ENCODE peak calls at places on chromosomes 3 and 15, in seven cellular contexts. C, Y, V, W, O, Z and Q are unnamed samples.

GRCh38 chr3:180804871-180805430 is 107.5 kb upstream of the FXR1 start:
- DNase-seq in Z (peak), Y (no peak), O (peak), C (no peak), W (peak), V (no peak), Q (no peak)

GRCh38 chr3:43285644-43286043 is 696 bp upstream of the SNRK start:
- DNase-seq in O (peak), Y (no peak), V (no peak), Z (no peak), C (peak), W (no peak), Q (no peak)

GRCh38 chr15:64461577-64462162 is 1.3 kb downstream of the ZNF609 start:
- DNase-seq in Z (peak), Y (no peak), V (no peak), C (peak), O (peak), W (no peak), Q (peak)

GRCh38 chr3:186589115-186589514 is 18.6 kb downstream of the DNAJB11 start:
- DNase-seq in Y (no peak), W (no peak), Z (peak), O (peak), V (no peak), C (no peak), Q (no peak)

GRCh38 chr3:188916934-188917391 is 254.8 kb upstream of the TPRG1 start:
- DNase-seq in V (peak), Z (no peak), Y (no peak), W (no peak), C (no peak), O (no peak), Q (no peak)

GRCh38 chr15:83956887-83957286 is 278.7 kb upstream of the GOLGA6L4 start:
- DNase-seq in Y (no peak), Z (no peak), C (no peak), W (no peak), V (no peak), O (no peak), Q (no peak)

GRCh38 chr3:35965908-35966307 is 326.6 kb downstream of the ARPP21 start:
- DNase-seq in W (no peak), Z (no peak), Y (no peak), O (no peak), V (no peak), C (peak), Q (no peak)

GRCh38 chr15:33045066-33045810 is 149.3 kb downstream of the FMN1 start:
- DNase-seq in V (no peak), C (no peak), W (no peak), Y (no peak), O (no peak), Z (no peak), Q (no peak)

GRCh38 chr3:14410501-14411165 is 8.2 kb downstream of the SLC6A6 start:
- DNase-seq in C (no peak), Z (peak), Y (no peak), V (no peak), O (peak), W (no peak), Q (no peak)

GRCh38 chr3:112503304-112503972 is 4.2 kb upstream of the BTLA start:
- DNase-seq in W (no peak), C (no peak), V (no peak), O (no peak), Z (no peak), Y (no peak), Q (no peak)

GRCh38 chr3:180871901-180872300 is 40.6 kb upstream of the FXR1 start:
- DNase-seq in O (no peak), W (no peak), C (no peak), Z (no peak), Y (no peak), V (no peak), Q (no peak)

GRCh38 chr3:78258798-78259197 is 1218.9 kb downstream of the ROBO2 start:
- DNase-seq in V (no peak), C (no peak), W (no peak), Z (no peak), O (no peak), Y (no peak), Q (no peak)

GRCh38 chr15:77021803-77022381 is 27.0 kb downstream of the PSTPIP1 start:
- DNase-seq in O (no peak), C (no peak), V (no peak), W (no peak), Y (peak), Z (no peak), Q (peak)

GRCh38 chr3:177679568-177680441 is 482.5 kb upstream of the TBL1XR1 start:
- DNase-seq in V (no peak), O (peak), W (no peak), Y (no peak), C (peak), Z (no peak), Q (no peak)

GRCh38 chr3:169914321-169914720 is 2.9 kb downstream of the SAMD7 start:
- DNase-seq in Y (no peak), V (no peak), Z (no peak), O (no peak), C (peak), W (no peak), Q (no peak)

GRCh38 chr3:127741246-127741645 is 68.5 kb downstream of the ABTB1 start:
- DNase-seq in V (no peak), Z (no peak), C (no peak), W (no peak), O (no peak), Y (no peak), Q (no peak)

GRCh38 chr15:45212493-45212892 is 24.7 kb upstream of the SHF start:
- DNase-seq in V (no peak), Y (no peak), Z (no peak), C (no peak), O (no peak), W (no peak), Q (no peak)

GRCh38 chr3:188901126-188901525 is 270.6 kb upstream of the TPRG1 start:
- DNase-seq in Z (no peak), Y (no peak), V (no peak), O (no peak), C (no peak), W (no peak), Q (no peak)

GRCh38 chr3:51975857-51976549 is 1.1 kb downstream of the ABHD14A start:
- DNase-seq in W (no peak), O (peak), Y (no peak), C (peak), Z (peak), V (no peak), Q (no peak)

GRCh38 chr3:19972056-19972455 is 25.2 kb downstream of the RAB5A start:
- DNase-seq in V (no peak), Y (no peak), Z (no peak), W (no peak), C (no peak), O (no peak), Q (no peak)

GRCh38 chr3:65402597-65402996 is 636.1 kb downstream of the MAGI1 start:
- DNase-seq in Y (no peak), W (no peak), C (no peak), O (no peak), V (no peak), Z (no peak), Q (no peak)

GRCh38 chr15:58457466-58457965 is 25.7 kb downstream of the LIPC start:
- DNase-seq in C (no peak), Y (peak), O (no peak), W (no peak), V (peak), Z (no peak), Q (no peak)

GRCh38 chr3:108493862-108494261 is 16.5 kb downstream of the MYH15 start:
- DNase-seq in W (no peak), V (no peak), C (peak), Y (no peak), O (no peak), Z (no peak), Q (no peak)

GRCh38 chr15:37880009-37880834 is 54.2 kb upstream of the TMCO5A start:
- DNase-seq in Y (no peak), V (no peak), O (peak), W (no peak), C (no peak), Z (peak), Q (no peak)

GRCh38 chr15:89817701-89818280 is 3.1 kb upstream of the ANPEP start:
- DNase-seq in Z (no peak), Y (no peak), W (no peak), V (no peak), O (no peak), C (no peak), Q (no peak)

GRCh38 chr3:119559441-119559963 is at the start of gene CD80:
- DNase-seq in C (no peak), V (peak), O (peak), W (no peak), Y (no peak), Z (peak), Q (peak)

GRCh38 chr15:85047271-85047948 is 65.8 kb downstream of the PDE8A start:
- DNase-seq in C (no peak), O (peak), Y (no peak), W (no peak), V (no peak), Z (peak), Q (no peak)

GRCh38 chr15:96889734-96890480 is 559.4 kb downstream of the NR2F2 start:
- DNase-seq in V (no peak), Y (no peak), Z (no peak), C (no peak), O (no peak), W (no peak), Q (no peak)

GRCh38 chr3:79094654-79095053 is 673.1 kb downstream of the ROBO1 start:
- DNase-seq in Y (no peak), V (no peak), Z (no peak), C (no peak), O (no peak), W (no peak), Q (no peak)

GRCh38 chr3:143327388-143327787 is 207.8 kb downstream of the CHST2 start:
- DNase-seq in W (no peak), O (no peak), V (no peak), C (no peak), Y (no peak), Z (no peak), Q (no peak)

GRCh38 chr3:139301654-139302053 is 42.2 kb upstream of the MRPS22 start:
- DNase-seq in W (no peak), Z (no peak), V (no peak), C (no peak), Y (no peak), O (no peak), Q (no peak)

GRCh38 chr3:139301183-139301582 is 42.6 kb upstream of the MRPS22 start:
- DNase-seq in Y (no peak), O (no peak), C (no peak), V (no peak), Z (peak), W (no peak), Q (no peak)

GRCh38 chr3:139303216-139303615 is 40.6 kb upstream of the MRPS22 start:
- DNase-seq in W (no peak), Z (no peak), C (no peak), Y (no peak), O (no peak), V (no peak), Q (no peak)

GRCh38 chr3:139302801-139303113 is 41.1 kb upstream of the MRPS22 start:
- DNase-seq in Z (no peak), Y (no peak), C (no peak), V (no peak), O (no peak), W (no peak), Q (no peak)

GRCh38 chr3:139302084-139302800 is 41.6 kb upstream of the MRPS22 start:
- DNase-seq in Z (peak), Y (no peak), O (no peak), C (peak), V (no peak), W (no peak), Q (no peak)
- TF ChIP-seq POLR2AphosphoS5 in Z (no peak), Y (no peak), O (no peak), C (peak), V (no peak), W (no peak), Q (no peak)

GRCh38 chr3:58036287-58037032 is 28.2 kb downstream of the FLNB start:
- DNase-seq in Z (no peak), Y (no peak), V (no peak), C (no peak), W (no peak), O (no peak), Q (no peak)

GRCh38 chr3:58037141-58037910 is 29.1 kb downstream of the FLNB start:
- DNase-seq in Y (no peak), O (no peak), Z (no peak), C (no peak), V (no peak), W (no peak), Q (no peak)

GRCh38 chr3:58035512-58035867 is 27.3 kb downstream of the FLNB start:
- DNase-seq in Y (no peak), O (no peak), W (no peak), Z (no peak), V (no peak), C (no peak), Q (no peak)

GRCh38 chr3:58032186-58032585 is 24.0 kb downstream of the FLNB start:
- DNase-seq in Z (no peak), W (no peak), O (no peak), V (no peak), C (no peak), Y (no peak), Q (no peak)

DNA sequence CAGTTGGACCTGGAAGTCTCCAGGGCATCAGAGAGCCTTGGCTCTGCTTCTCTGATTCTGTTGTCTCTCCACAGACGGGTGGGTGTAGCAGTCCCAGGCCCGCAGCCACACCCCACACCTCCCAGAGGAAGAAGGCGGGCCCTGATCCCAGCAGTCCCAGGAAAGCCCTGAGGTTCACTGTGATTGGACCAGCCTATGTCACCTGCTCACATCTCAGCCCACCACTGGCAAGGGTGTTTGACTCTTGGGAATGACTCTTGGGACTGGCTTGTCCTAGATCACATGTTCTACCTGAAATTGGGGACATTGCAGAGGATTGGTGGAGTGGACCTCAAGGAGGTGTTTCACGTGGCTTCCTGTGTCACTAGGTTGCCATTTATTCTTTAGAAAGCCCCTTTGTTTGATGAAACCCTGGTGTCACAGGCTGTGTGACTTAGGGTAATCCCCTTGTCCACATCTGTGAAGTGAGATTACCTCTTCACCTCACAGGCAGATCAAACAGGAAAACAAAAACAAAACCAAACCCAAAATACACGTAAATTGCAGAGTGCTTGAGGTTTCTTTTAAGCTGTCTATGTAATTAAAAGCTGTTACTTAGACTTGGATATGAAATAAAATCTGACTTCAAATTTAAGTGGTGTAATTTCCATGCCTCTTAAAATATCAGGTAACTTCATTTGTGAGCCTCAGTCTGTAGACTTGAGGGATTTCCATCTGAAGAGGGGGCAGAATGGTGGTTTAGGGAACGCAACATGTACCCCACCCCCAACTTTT is 26.7 kb downstream of the FLNB start:
- DNase-seq in W (no peak), V (peak), O (peak), Z (no peak), C (no peak), Y (peak), Q (peak)
- TF ChIP-seq TAF1 in W (no peak), V (no peak), O (no peak), Z (no peak), C (no peak), Y (no peak), Q (no peak)

GRCh38 chr15:68776477-68777270 is 44.0 kb downstream of the ANP32A start:
- DNase-seq in Y (no peak), V (no peak), O (no peak), W (no peak), C (no peak), Z (no peak), Q (no peak)
- TF ChIP-seq POLR2AphosphoS5 in Y (no peak), V (peak), O (peak), W (peak), C (no peak), Z (peak), Q (no peak)

DNA sequence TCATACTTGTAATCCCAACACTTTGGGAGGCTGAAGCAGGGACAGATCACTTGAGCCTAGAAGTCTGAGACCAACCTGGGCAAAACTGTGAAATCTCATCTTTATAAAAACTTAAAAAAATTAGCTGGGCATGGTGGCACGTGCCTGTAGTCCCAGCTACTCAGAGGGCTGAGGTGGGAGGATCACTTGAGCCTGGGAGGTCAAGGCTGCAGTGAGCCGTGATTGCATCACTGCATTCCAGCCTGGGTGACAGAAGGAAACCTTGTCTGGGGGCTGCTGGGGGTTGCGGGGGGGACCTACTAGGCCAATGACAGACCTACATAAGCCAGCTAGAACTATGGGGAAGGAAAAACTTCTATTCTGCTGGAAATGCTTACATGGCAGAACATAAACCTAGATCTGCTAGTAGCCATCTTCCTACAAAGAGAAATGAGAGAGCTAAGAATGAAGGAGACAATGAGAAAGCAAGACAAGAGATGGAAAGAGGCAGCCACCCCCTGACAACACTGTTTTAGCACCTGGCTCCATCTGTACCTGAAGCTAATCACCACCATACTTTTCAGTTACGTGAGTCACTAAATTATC is 23.9 kb downstream of the FOXP1 start:
- DNase-seq in O (no peak), W (no peak), Y (no peak), V (no peak), C (no peak), Z (peak), Q (no peak)
- TF ChIP-seq TAF1 in O (no peak), W (no peak), Y (no peak), V (no peak), C (no peak), Z (no peak), Q (no peak)

DNA sequence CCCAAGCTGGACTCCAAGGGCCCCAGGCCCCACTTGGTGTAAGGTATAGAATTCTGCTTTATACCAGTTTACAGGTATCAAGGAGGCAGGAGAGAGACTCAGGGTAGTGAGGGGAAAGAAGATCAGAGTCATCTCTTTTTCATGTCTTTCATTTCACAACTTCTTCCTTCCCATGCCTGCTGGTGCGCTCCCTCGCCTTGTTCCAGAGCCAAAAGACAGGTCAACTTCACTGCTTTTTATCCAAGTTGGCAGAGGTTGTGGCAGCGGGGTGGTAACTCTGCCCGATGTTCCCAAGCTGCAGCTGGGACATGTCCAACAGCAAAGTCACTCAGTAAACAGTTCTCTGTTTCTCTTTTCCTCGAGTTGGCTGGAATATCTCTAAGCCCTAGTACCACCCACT is 86.3 kb upstream of the TCF12 start:
- DNase-seq in Z (no peak), C (no peak), V (no peak), O (no peak), W (no peak), Y (no peak), Q (no peak)
- TF ChIP-seq POLR2AphosphoS5 in Z (no peak), C (no peak), V (no peak), O (no peak), W (no peak), Y (no peak), Q (no peak)

DNA sequence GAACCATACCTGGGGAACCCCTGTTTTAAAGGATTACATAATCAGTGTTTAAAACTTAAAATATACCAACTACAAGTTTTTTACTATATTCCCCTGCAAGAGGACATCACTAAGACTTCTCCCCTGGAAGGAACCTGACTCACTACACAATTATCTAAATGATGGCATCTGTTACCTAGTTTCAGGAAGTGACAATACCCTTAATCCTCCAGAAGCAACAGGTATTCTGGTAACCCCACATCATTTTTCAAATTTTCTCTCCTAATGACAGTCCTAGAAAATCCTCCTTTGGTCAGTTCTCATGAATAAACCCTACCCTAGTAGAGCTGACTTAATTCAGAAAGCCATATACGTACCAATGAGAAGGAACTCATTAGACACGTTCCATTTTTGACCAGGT is 78.4 kb downstream of the RFX7 start:
- DNase-seq in C (no peak), Z (no peak), V (no peak), Y (no peak), O (no peak), W (no peak), Q (no peak)
- TF ChIP-seq TAF1 in C (no peak), Z (no peak), V (no peak), Y (no peak), O (no peak), W (no peak), Q (no peak)

DNA sequence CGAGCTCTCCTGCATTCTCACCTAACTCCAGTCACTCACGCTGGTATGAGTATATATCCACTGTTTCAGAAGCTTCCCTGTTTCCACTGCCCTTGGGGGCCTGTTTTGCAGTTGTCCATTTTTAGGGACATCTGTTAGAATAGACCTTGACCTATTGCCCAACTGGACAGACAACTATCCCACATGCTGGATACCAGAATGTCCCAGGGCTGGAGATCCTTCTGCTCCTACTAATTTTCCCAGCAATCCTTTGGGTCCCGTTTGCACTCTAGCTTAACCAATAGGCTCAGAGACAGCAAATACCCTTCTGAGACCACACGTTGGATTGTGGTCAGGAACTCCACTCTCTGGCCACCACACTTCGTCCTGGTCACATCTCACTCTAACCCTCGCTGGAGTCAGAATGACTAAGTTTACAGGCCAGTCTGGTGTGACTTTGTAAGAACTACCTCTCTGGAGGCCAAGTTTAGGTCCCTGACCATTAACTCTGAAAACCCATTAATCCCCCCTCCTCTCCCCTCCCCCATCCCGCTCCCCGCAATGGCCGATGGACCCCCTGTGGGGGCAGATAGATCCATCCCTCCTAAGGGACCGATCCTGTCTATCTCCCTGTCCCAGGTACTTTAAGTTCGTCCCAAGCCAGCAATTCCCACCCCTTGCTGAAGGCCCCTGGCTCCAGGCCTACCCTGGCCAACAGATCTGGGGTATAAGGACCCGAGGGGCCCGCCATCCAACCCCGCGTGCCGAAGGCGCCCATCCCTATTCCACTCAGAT is 35.5 kb downstream of the HMCES start:
- DNase-seq in W (no peak), C (peak), Y (no peak), O (no peak), V (no peak), Z (peak), Q (no peak)
- TF ChIP-seq POLR2AphosphoS5 in W (peak), C (peak), Y (peak), O (peak), V (peak), Z (peak), Q (peak)

GRCh38 chr15:61749169-61749568 is 311.1 kb downstream of the VPS13C start:
- DNase-seq in Y (no peak), O (no peak), C (no peak), Z (no peak), V (no peak), W (no peak), Q (no peak)
- TF ChIP-seq TAF1 in Y (no peak), O (no peak), C (no peak), Z (no peak), V (no peak), W (no peak), Q (no peak)